ENCODE peak calls at places on chromosomes 13 and 19, in four cellular contexts. D is stomach, V is osteoblast, J is neural progenitor cell. Q is an unnamed sample.

GRCh38 chr19:33450689-33451088 is 70.9 kb downstream of the PEPD start:
- DNase-seq in V (no peak), D (no peak), J (no peak), Q (no peak)

GRCh38 chr13:90800082-90800746 is 547.3 kb upstream of the MIR17HG start:
- DNase-seq in V (no peak), J (no peak), D (no peak), Q (no peak)

GRCh38 chr19:53865523-53865917 is 2.2 kb upstream of the MYADM start:
- DNase-seq in V (peak; percentile 73), D (no peak), J (peak; percentile 37), Q (peak; percentile 42)

GRCh38 chr13:108214511-108215383 is 589 bp downstream of the LIG4 start:
- DNase-seq in J (peak; percentile 51), D (no peak), V (no peak), Q (no peak)

GRCh38 chr19:54096642-54097106 is 3.9 kb downstream of the OSCAR start:
- DNase-seq in D (no peak), J (peak; percentile 23), V (peak; percentile 89), Q (peak; percentile 68)

GRCh38 chr13:91714726-91715334 is 316.4 kb downstream of the GPC5 start:
- DNase-seq in V (no peak), J (peak; percentile 4), D (no peak), Q (no peak)

GRCh38 chr13:79749556-79749955 is 268.6 kb downstream of the NDFIP2 start:
- DNase-seq in D (no peak), J (no peak), V (no peak), Q (peak; percentile 45)

GRCh38 chr19:17854061-17854460 is 5.6 kb upstream of the RPL18A start:
- DNase-seq in J (no peak), D (no peak), V (peak; percentile 17), Q (no peak)

GRCh38 chr13:28820099-28821051 is at the start of gene MTUS2:
- DNase-seq in V (peak; percentile 34), D (no peak), J (peak; percentile 36), Q (no peak)

GRCh38 chr13:113589251-113589960 is 4.9 kb downstream of the TFDP1 start:
- DNase-seq in V (peak; percentile 56), D (peak; percentile 20), J (no peak), Q (no peak)

GRCh38 chr13:106156468-106156867 is 379.0 kb downstream of the EFNB2 start:
- DNase-seq in V (peak; percentile 71), D (no peak), J (no peak), Q (peak; percentile 98)

GRCh38 chr13:75550159-75550567 is 572 bp downstream of the UCHL3 start:
- DNase-seq in D (no peak), V (no peak), J (peak; percentile 10), Q (peak; percentile 62)

GRCh38 chr19:46620716-46621115 is 4.2 kb downstream of the PTGIR start:
- DNase-seq in J (no peak), D (no peak), V (peak; percentile 96), Q (peak; percentile 66)
- H3K4me3 ChIP-seq in J (no peak overlapping the region), D (peak overlapping the region; percentile 29), V (peak overlapping the region; percentile 44), Q (no peak overlapping the region)

GRCh38 chr19:3645067-3645396 is 18.4 kb upstream of the CACTIN start:
- DNase-seq in D (no peak), J (no peak), V (no peak), Q (no peak)
- H3K4me3 ChIP-seq in D (no peak overlapping the region), J (no peak overlapping the region), V (no peak overlapping the region), Q (no peak overlapping the region)

GRCh38 chr13:98997738-98998641 is 20.1 kb upstream of the DOCK9 start:
- DNase-seq in D (no peak), J (no peak), V (peak; percentile 38), Q (peak; percentile 89)
- H3K4me3 ChIP-seq in D (no peak overlapping the region), J (no peak overlapping the region), V (no peak overlapping the region), Q (no peak overlapping the region)

DNA sequence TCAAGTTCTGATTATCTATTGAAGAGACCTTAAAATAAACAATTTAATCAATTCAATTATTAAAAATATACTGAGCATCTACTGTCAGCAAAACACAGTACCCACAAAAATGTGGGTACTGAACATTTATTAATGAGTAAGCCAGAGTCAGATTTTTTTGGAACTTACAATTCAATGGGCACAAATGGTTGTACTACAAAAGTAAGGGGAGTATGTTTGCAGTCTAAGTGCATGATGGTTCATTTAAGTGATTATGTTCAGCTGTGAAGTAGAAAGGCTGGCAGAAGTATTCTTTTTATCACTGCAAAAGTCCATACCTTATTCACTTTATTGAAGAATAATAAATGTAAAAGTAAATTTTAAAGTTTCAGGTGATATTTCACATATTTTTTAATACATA is 27.6 kb downstream of the FGF14 start:
- DNase-seq in J (no peak), V (no peak), D (no peak), Q (no peak)
- H3K4me3 ChIP-seq in J (no peak overlapping the region), V (no peak overlapping the region), D (no peak overlapping the region), Q (no peak overlapping the region)

DNA sequence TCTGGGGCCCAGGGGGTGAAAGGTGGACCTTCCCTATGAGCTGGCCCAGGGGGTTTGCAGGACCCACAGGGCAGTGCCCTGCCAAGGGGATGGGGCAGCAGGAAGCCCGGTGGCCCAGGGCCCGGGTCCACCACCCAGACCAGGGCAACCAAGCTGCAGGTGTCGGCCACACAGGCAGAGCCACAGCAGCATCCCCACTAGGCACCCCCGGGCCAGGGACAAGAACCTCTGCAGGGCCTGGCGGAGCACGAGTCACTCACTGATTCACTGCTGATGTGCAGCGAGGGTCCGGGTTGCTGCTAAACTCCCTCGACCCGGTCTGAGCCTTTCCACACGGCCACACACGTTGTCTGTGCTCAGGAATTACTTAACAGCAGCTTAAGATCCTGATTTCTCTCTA is 8.8 kb downstream of the FZR1 start:
- DNase-seq in D (no peak), J (no peak), V (peak; percentile 89), Q (no peak)
- H3K4me3 ChIP-seq in D (no peak overlapping the region), J (no peak overlapping the region), V (no peak overlapping the region), Q (no peak overlapping the region)

GRCh38 chr13:43389573-43389972 is 366.2 kb downstream of the DNAJC15 start:
- DNase-seq in J (no peak), V (no peak), D (no peak), Q (peak; percentile 50)
- H3K4me3 ChIP-seq in J (no peak overlapping the region), V (no peak overlapping the region), D (no peak overlapping the region), Q (no peak overlapping the region)

GRCh38 chr19:48752511-48753365 is at the start of gene FUT1:
- DNase-seq in D (peak; percentile 95), V (peak; percentile 82), J (peak; percentile 89), Q (peak; percentile 24)
- H3K4me3 ChIP-seq in D (peak within 1 kb of the TSS; percentile 52), V (no peak within 1 kb of the TSS), J (peak within 1 kb of the TSS; percentile 87), Q (peak within 1 kb of the TSS; percentile 32)

Q was measured in AG10803.